ENCODE peak calls at places on chromosomes 3 and 15, in four cellular contexts. E, M, W and T are unnamed samples.

GRCh38 chr3:17742837-17743659 is 617 bp upstream of the TBC1D5 start:
- DNase-seq in E (peak; percentile 98), M (no peak), W (no peak), T (no peak)

GRCh38 chr3:108060331-108060730 is 30.5 kb downstream of the CD47 start:
- DNase-seq in E (peak; percentile 90), M (no peak), W (no peak), T (no peak)

GRCh38 chr15:100264994-100265640 is 76.7 kb downstream of the ADAMTS17 start:
- DNase-seq in E (no peak), M (no peak), W (no peak), T (no peak)

GRCh38 chr15:98003528-98003927 is 43.0 kb downstream of the ARRDC4 start:
- DNase-seq in E (no peak), M (no peak), W (no peak), T (no peak)

GRCh38 chr3:25493786-25494185 is 65.7 kb downstream of the RARB start:
- DNase-seq in E (peak; percentile 61), M (no peak), W (no peak), T (no peak)

GRCh38 chr3:113273011-113273410 is 61.7 kb downstream of the BOC start:
- DNase-seq in E (no peak), M (no peak), W (no peak), T (no peak)

GRCh38 chr3:160226026-160226739 is 961 bp downstream of the C3orf80 start:
- DNase-seq in E (no peak), M (no peak), W (no peak), T (no peak)

GRCh38 chr3:197516517-197516889 is 39.3 kb downstream of the BDH1 start:
- DNase-seq in E (peak; percentile 94), M (no peak), W (no peak), T (peak; percentile 78)

GRCh38 chr15:82312611-82313349 is 36.5 kb downstream of the GOLGA6L10 start:
- DNase-seq in E (peak; percentile 37), M (no peak), W (no peak), T (peak; percentile 16)

GRCh38 chr3:52860424-52860768 is 25.6 kb upstream of the MUSTN1 start:
- DNase-seq in E (no peak), M (no peak), W (no peak), T (no peak)

GRCh38 chr3:161700998-161701397 is 204.4 kb downstream of the OTOL1 start:
- DNase-seq in E (no peak), M (peak; percentile 37), W (no peak), T (no peak)

GRCh38 chr3:53803816-53804545 is 42.2 kb downstream of the CHDH start:
- DNase-seq in E (no peak), M (no peak), W (no peak), T (no peak)

GRCh38 chr3:54047568-54047967 is 74.8 kb upstream of the CACNA2D3 start:
- DNase-seq in E (no peak), M (no peak), W (no peak), T (no peak)

GRCh38 chr3:141913150-141913811 is 36.8 kb downstream of the ATP1B3 start:
- DNase-seq in E (peak; percentile 62), M (peak; percentile 78), W (no peak), T (peak; percentile 57)

GRCh38 chr3:158101330-158102218 is 4.6 kb downstream of the SHOX2 start:
- DNase-seq in E (no peak), M (no peak), W (no peak), T (no peak)

GRCh38 chr3:192901435-192901834 is 16.2 kb downstream of the MB21D2 start:
- DNase-seq in E (peak; percentile 98), M (no peak), W (no peak), T (no peak)

GRCh38 chr3:141148770-141149169 is 82.9 kb upstream of the PXYLP1 start:
- DNase-seq in E (no peak), M (no peak), W (no peak), T (no peak)

GRCh38 chr15:51908312-51908711 is 63.3 kb downstream of the LEO1 start:
- DNase-seq in E (peak; percentile 59), M (peak; percentile 18), W (no peak), T (no peak)

GRCh38 chr15:101086394-101087171 is 165.3 kb downstream of the CHSY1 start:
- DNase-seq in E (no peak), M (no peak), W (no peak), T (no peak)

GRCh38 chr15:77107531-77108355 is 36.8 kb upstream of the TSPAN3 start:
- DNase-seq in E (peak; percentile 60), M (peak; percentile 81), W (peak; percentile 47), T (peak; percentile 75)

GRCh38 chr15:51888593-51889195 is 59.2 kb downstream of the TMOD3 start:
- DNase-seq in E (peak; percentile 31), M (peak; percentile 48), W (no peak), T (peak; percentile 27)

GRCh38 chr3:79306939-79307590 is 460.7 kb downstream of the ROBO1 start:
- DNase-seq in E (peak; percentile 26), M (no peak), W (no peak), T (no peak)

GRCh38 chr15:67559158-67559557 is 16.7 kb downstream of the MAP2K5 start:
- DNase-seq in E (no peak), M (no peak), W (no peak), T (no peak)

GRCh38 chr15:101172421-101173097 is 79.3 kb downstream of the CHSY1 start:
- DNase-seq in E (peak; percentile 70), M (peak; percentile 91), W (no peak), T (peak; percentile 58)

GRCh38 chr3:40725026-40725425 is 200.3 kb downstream of the ZNF621 start:
- DNase-seq in E (no peak), M (no peak), W (no peak), T (no peak)

GRCh38 chr3:41362638-41363559 is 163.6 kb downstream of the CTNNB1 start:
- DNase-seq in E (no peak), M (no peak), W (no peak), T (peak; percentile 21)

GRCh38 chr15:51359981-51360380 is 18.5 kb downstream of the GLDN start:
- DNase-seq in E (no peak), M (no peak), W (no peak), T (no peak)

GRCh38 chr3:112685435-112685834 is 44.5 kb upstream of the CCDC80 start:
- DNase-seq in E (peak; percentile 96), M (no peak), W (no peak), T (no peak)

GRCh38 chr3:192915306-192915705 is 2.4 kb downstream of the MB21D2 start:
- DNase-seq in E (peak; percentile 68), M (peak; percentile 77), W (no peak), T (peak; percentile 68)

GRCh38 chr3:102474207-102474606 is 39.4 kb downstream of the ZPLD1 start:
- DNase-seq in E (no peak), M (no peak), W (no peak), T (no peak)

GRCh38 chr3:141426404-141427034 is 58.2 kb downstream of the ZBTB38 start:
- DNase-seq in E (peak; percentile 79), M (no peak), W (peak; percentile 81), T (peak; percentile 94)

GRCh38 chr3:150469031-150469930 is 61.2 kb downstream of the TSC22D2 start:
- DNase-seq in E (peak; percentile 98), M (peak; percentile 63), W (peak; percentile 61), T (no peak)

GRCh38 chr3:150970665-150971327 is 1.7 kb downstream of the CLRN1 start:
- DNase-seq in E (peak; percentile 69), M (peak; percentile 31), W (no peak), T (peak; percentile 68)

GRCh38 chr3:58471025-58471887 is 20.6 kb upstream of the KCTD6 start:
- DNase-seq in E (peak; percentile 83), M (peak; percentile 87), W (no peak), T (peak; percentile 93)

DNA sequence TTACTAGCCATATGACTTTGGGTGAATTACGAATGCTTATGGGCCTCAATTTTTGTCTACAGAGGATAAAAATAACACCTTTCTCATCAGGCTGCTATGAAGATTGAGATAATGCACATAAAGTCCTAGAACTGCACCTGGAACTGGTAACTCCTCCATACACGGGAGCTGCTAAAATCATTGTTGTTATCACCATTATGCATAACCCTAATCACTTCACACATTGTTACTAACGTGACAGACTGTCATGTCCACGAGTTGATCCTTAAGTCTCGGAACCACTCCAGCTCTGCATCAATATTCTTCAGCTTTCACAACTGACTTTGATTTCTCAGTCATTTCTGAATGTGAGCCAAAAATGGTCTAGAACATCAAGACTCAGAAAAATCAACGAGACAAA is 64.1 kb downstream of the RFTN1 start:
- DNase-seq in E (no peak), M (no peak), W (no peak), T (no peak)
- H3K27ac ChIP-seq in E (peak overlapping the region; percentile 31), M (no peak overlapping the region), W (no peak overlapping the region), T (no peak overlapping the region)

GRCh38 chr3:128176270-128176831 is 23.1 kb downstream of the EEFSEC start:
- DNase-seq in E (no peak), M (no peak), W (no peak), T (no peak)
- H3K4me1 ChIP-seq in E (peaks cover 2% of the 10 kb centered on the region), M (no peaks in the 10 kb centered on the region), W (peaks cover 38% of the 10 kb centered on the region), T (peaks cover 37% of the 10 kb centered on the region)

DNA sequence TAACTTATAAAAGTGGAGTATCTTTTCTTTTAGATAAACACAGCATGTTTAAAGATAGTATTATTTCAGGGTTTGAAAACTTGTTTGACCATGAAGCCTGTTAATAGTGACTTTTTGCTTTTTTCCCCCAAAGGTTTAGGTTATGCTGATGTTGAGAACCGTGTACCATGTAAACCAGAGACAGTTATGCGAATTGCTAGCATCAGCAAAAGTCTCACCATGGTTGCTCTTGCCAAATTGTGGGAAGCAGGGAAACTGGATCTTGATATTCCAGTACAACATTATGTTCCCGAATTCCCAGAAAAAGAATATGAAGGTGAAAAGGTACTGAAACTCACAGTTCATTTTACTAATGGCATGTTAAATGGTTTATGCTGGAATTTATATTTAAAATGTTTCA is 5.1 kb downstream of the LACTB start:
- DNase-seq in E (no peak), M (no peak), W (no peak), T (no peak)
- H3K27ac ChIP-seq in E (no peak overlapping the region), M (no peak overlapping the region), W (no peak overlapping the region), T (no peak overlapping the region)

GRCh38 chr3:61910732-61911131 is 349.4 kb downstream of the PTPRG start:
- DNase-seq in E (no peak), M (no peak), W (no peak), T (peak; percentile 3)

GRCh38 chr3:61912158-61912557 is 350.8 kb downstream of the PTPRG start:
- DNase-seq in E (no peak), M (no peak), W (no peak), T (no peak)

GRCh38 chr3:61907210-61907609 is 345.8 kb downstream of the PTPRG start:
- DNase-seq in E (no peak), M (no peak), W (no peak), T (no peak)

GRCh38 chr3:61903931-61904657 is 342.7 kb downstream of the PTPRG start:
- DNase-seq in E (peak; percentile 37), M (peak; percentile 43), W (peak; percentile 21), T (peak; percentile 48)

GRCh38 chr3:61908344-61908743 is 347.0 kb downstream of the PTPRG start:
- DNase-seq in E (peak; percentile 64), M (no peak), W (no peak), T (peak; percentile 51)
- H3K4me1 ChIP-seq in E (peaks cover 2% of the 10 kb centered on the region), M (peaks cover 6% of the 10 kb centered on the region), W (peaks cover 27% of the 10 kb centered on the region), T (peaks cover 44% of the 10 kb centered on the region)

DNA sequence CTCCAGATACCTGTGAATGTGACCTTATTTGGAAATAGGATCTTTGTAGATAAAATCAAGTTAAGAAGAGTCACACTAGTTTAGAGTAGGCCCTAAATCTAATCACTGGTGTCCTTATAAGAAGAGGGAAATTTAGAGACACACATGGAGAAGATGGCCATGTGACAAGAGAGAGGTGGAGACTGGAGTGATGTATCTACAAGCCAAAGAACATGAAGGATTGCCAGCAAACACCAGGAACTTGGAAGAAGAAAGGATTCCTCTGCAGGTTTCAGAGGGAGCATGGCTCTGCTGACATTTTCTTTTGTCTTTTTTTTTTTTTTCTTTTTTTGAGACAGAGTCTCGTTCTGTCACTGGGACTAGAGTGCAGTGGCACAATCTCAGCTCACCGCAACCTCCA is 20.8 kb downstream of the ARHGEF3 start:
- DNase-seq in E (no peak), M (no peak), W (no peak), T (no peak)
- H3K27ac ChIP-seq in E (no peak overlapping the region), M (no peak overlapping the region), W (no peak overlapping the region), T (no peak overlapping the region)

GRCh38 chr3:175836622-175837021 is 977.5 kb downstream of the NAALADL2 start:
- DNase-seq in E (no peak), M (no peak), W (no peak), T (no peak)
- H3K4me1 ChIP-seq in E (no peaks in the 10 kb centered on the region), M (no peaks in the 10 kb centered on the region), W (no peaks in the 10 kb centered on the region), T (no peaks in the 10 kb centered on the region)